ENCODE peak calls at places on chromosome 11, in five cellular contexts. R is A549, E is endothelial cell of umbilical vein, C is NB4, Y is HepG2. J is an unnamed sample.

GRCh38 chr11:72224587-72225410 is at the start of gene INPPL1:
- DNase-seq in C (peak; percentile 69), R (no peak), Y (no peak), E (no peak), J (no peak)

GRCh38 chr11:84855846-84856245 is 771.3 kb downstream of the DLG2 start:
- DNase-seq in Y (no peak), R (no peak), E (no peak), C (no peak), J (no peak)

GRCh38 chr11:20050551-20051333 is 109.5 kb downstream of the DBX1 start:
- DNase-seq in Y (no peak), R (no peak), C (no peak), E (no peak), J (no peak)

GRCh38 chr11:128411812-128412211 is 175.5 kb downstream of the ETS1 start:
- DNase-seq in E (peak; percentile 15), C (no peak), Y (no peak), R (no peak), J (no peak)

GRCh38 chr11:21783954-21784353 is 408.9 kb upstream of the ANO5 start:
- DNase-seq in E (no peak), R (no peak), Y (no peak), C (no peak), J (no peak)

GRCh38 chr11:35190804-35191348 is 51.9 kb downstream of the CD44 start:
- DNase-seq in R (no peak), Y (peak; percentile 68), C (peak; percentile 34), E (no peak), J (no peak)

GRCh38 chr11:76288166-76288978 is 82.1 kb upstream of the WNT11 start:
- DNase-seq in Y (no peak), C (peak; percentile 40), R (no peak), E (peak; percentile 61), J (no peak)

GRCh38 chr11:36292311-36292722 is 3.1 kb upstream of the COMMD9 start:
- DNase-seq in Y (no peak), C (peak; percentile 70), E (peak; percentile 46), R (peak; percentile 35), J (peak; percentile 26)

GRCh38 chr11:119722281-119722794 is 6.7 kb downstream of the NECTIN1 start:
- DNase-seq in Y (no peak), C (peak; percentile 40), R (no peak), E (no peak), J (no peak)

GRCh38 chr11:116851631-116852030 is 14.2 kb upstream of the APOA1 start:
- DNase-seq in C (peak; percentile 98), R (no peak), Y (no peak), E (no peak), J (no peak)

GRCh38 chr11:78216021-78216420 is 27.3 kb downstream of the USP35 start:
- DNase-seq in R (no peak), Y (no peak), E (no peak), C (no peak), J (no peak)

DNA sequence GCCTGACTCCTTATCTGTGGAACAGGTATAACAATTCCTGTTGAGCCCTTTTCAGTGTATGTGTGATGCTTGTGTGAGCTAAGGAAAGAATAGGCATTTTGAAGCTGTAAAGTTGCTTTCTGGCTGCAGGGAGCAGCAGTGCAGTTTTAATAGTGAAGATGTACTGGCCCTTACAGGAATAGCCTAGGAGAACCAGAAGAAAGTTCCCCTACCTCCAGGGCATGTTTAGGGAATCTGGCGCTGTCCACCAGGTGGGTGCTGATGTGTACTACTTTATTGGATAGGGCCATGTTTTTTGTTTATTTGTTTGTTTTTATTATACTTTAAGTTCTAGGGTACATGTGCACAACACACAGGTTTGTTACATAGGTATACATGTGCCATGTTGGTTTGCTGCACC is 11.5 kb downstream of the BMAL1 start:
- DNase-seq in E (no peak), Y (no peak), R (peak; percentile 41), C (no peak), J (no peak)
- TF ChIP-seq CTCF in E (no peak), Y (no peak), R (peak; percentile 6), C (no peak), J (no peak)

GRCh38 chr11:115607621-115608191 is 103.5 kb upstream of the CADM1 start:
- DNase-seq in Y (no peak), E (no peak), C (no peak), R (no peak), J (no peak)
- TF ChIP-seq MAX in Y (no peak), E (no peak), C (no peak), R (no peak), J (no peak)

GRCh38 chr11:63682045-63682915 is 980 bp downstream of the RTN3 start:
- DNase-seq in E (peak; percentile 59), Y (peak; percentile 8), R (peak; percentile 11), C (peak; percentile 67), J (no peak)
- TF ChIP-seq CTCF in E (no peak), Y (no peak), R (no peak), C (no peak), J (peak; percentile 50)

DNA sequence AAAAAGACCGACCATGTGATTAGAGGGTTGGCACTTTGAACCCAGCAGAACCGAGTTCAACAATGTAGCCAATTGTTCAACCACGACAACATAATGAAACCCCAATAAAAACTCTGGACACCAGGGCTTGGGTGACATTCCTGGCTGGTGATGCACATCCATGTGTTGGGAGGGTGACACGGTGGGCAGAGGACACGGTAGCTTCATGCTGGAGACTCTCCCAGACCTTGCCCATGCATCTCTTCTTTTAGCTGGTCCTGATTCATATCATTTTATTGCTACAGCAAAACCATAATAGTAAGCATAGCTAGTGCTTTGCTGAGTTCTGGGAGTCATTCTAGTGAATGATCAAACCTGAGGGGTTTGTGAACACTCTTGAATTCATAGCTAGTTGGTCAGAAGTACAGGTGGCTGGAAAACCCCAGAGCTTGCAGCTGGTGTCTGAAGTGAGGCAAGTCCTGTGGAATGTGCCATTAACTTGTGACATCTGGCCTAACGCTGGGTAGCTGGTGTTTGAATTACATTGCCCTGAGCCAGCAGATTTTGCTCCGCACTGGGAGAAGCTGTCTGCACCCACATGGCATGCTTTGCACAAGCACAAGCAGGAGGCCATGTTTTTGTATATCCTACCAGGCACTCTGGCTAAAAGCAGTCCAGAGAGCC is 14.0 kb downstream of the RPUSD4 start:
- DNase-seq in C (no peak), E (no peak), Y (no peak), R (no peak), J (no peak)
- TF ChIP-seq MAX in C (no peak), E (no peak), Y (no peak), R (no peak), J (no peak)

DNA sequence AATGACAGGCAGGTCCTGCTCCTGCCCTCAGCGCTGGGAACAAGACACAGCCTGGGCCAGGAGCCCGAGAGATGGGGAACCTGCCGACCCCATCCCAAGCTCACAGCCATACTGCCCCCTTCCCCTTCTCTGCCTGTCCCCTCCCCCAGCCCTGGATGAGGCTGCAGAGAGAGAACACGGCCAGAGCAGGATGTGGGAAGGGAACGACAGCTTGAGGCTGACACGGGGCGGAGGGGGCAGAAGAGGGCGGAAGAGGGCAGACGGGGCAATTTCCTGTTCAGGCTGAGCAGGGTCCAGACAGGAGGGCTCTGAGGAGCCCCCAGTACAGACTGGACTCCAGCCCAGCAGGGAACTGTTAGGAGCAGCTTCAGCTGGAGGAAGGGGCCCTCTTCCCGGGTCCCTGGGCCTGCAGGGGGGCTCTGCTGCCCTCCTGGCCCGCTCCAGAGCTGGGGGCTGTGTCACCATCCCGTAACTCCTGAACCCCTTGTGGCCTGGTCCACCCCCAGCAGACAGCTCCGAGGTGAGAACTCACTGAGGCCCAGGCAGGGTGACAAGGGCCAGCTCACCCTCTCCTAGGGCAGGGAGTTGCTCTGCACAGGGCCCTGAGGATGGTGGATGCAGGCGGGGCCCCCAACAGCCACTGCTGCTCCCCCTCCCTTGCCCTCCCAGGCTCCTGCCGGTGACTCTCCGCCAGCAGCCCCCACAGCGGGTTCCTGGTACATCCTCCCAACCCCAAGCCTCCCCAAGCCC is 5.7 kb downstream of the CTSD start:
- DNase-seq in E (no peak), Y (no peak), R (no peak), C (peak; percentile 86), J (no peak)
- TF ChIP-seq CTCF in E (no peak), Y (no peak), R (no peak), C (no peak), J (no peak)

DNA sequence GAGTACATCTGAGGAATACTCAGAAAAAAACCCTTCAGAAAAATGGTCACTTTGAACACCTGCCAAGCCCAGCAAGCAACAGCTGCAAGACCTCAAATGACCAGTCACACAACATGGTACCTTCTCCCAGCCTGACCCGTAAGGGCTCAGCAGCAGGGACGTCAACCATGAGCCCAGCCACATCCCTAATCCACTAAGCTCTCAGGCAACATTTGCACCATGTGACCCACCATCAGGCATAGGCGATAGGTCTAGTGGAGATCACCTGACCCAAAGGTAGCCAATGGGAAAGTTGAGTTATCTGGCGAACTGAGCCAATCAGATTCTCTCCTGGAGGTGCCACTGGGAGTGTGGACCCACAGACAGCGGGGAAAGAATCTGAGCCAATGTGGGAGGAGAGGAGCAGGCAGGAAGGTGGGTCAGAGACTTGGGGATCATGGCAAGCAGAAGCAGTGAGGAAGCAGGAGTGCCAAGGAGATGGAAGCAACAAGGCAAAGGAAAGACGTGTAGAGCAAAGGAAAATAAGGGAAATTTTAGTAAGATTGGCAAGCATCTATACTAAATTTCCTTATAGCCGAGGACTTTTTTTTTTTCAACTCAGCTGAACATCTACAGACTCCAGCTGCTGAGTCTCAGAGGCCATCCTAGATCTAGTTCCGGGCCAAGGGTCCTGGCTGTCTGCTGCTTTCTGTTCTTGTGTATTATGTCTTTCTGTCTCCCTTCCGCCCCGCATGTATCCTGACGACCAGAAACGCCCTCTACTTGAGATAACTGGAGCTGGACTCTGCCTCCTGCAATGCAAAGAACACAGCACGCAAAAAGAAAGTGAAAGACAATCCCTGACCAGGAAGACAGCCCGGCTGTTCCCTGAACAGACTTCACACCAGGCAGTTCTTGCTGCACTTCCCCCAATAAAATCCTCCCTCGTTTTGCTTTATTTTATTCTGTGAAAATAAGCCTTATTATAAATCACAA is 11.0 kb upstream of the PLAAT2 start:
- DNase-seq in Y (peak; percentile 78), E (peak; percentile 32), C (peak; percentile 83), R (peak; percentile 59), J (no peak)
- TF ChIP-seq MAX in Y (no peak), E (no peak), C (no peak), R (no peak), J (no peak)

GRCh38 chr11:107688322-107688918 is 23.4 kb downstream of the SLN start:
- DNase-seq in R (no peak), E (no peak), C (no peak), Y (peak; percentile 4), J (no peak)

GRCh38 chr11:107683070-107683469 is 28.8 kb downstream of the SLN start:
- DNase-seq in Y (no peak), C (no peak), E (no peak), R (no peak), J (no peak)

GRCh38 chr11:107679255-107680024 is 32.4 kb downstream of the SLN start:
- DNase-seq in R (no peak), E (no peak), C (no peak), Y (no peak), J (no peak)

GRCh38 chr11:107682182-107682971 is 29.5 kb downstream of the SLN start:
- DNase-seq in R (no peak), C (no peak), Y (no peak), E (no peak), J (no peak)

GRCh38 chr11:107683807-107684206 is 28.0 kb downstream of the SLN start:
- DNase-seq in Y (no peak), E (no peak), R (peak; percentile 31), C (peak; percentile 22), J (peak; percentile 56)
- TF ChIP-seq CTCF in Y (no peak), E (peak; percentile 27), R (no peak), C (peak; percentile 47), J (peak; percentile 73)

J was measured in HCT116.